ENCODE peak calls at places on chromosomes 16 and 17, in five cellular contexts. I is heart right ventricle; U is effector memory CD4-positive, alpha-beta T cell; D is cardiac muscle cell; C is mesendoderm. Q is an unnamed sample. For H3K36me3 and H3K4me1, the result is how much of the 10 kb centered on the place peaks cover.

GRCh38 chr17:37744961-37745800 is at the start of gene HNF1B:
- DNase-seq in U (no peak), I (no peak), D (no peak), C (peak), Q (no peak)

GRCh38 chr17:22703204-22703603 is 1010.9 kb downstream of the KCNJ18 start:
- DNase-seq in D (no peak), C (no peak), I (no peak), U (no peak), Q (no peak)

GRCh38 chr16:16782153-16782552 is 403.2 kb downstream of the NPIPA7 start:
- DNase-seq in D (no peak), U (no peak), I (no peak), C (peak), Q (no peak)

GRCh38 chr17:76709077-76709950 is 1.5 kb downstream of the MXRA7 start:
- DNase-seq in D (peak), I (peak), U (no peak), C (peak), Q (no peak)

GRCh38 chr17:4566785-4567184 is 6.4 kb upstream of the GGT6 start:
- DNase-seq in U (peak), C (peak), I (peak), D (peak), Q (no peak)

GRCh38 chr16:46748775-46749705 is 896 bp upstream of the MYLK3 start:
- DNase-seq in D (no peak), U (no peak), I (peak), C (no peak), Q (no peak)

GRCh38 chr16:2429771-2430663 is 770 bp downstream of the CCNF start:
- DNase-seq in D (peak), U (no peak), I (no peak), C (peak), Q (no peak)

GRCh38 chr17:49986396-49987289 is 8.4 kb downstream of the DLX3 start:
- DNase-seq in I (no peak), D (no peak), C (no peak), U (no peak), Q (no peak)

GRCh38 chr16:30430428-30430970 is 669 bp upstream of the DCTPP1 start:
- DNase-seq in C (no peak), U (no peak), D (no peak), I (no peak), Q (no peak)

GRCh38 chr17:12296120-12296727 is 275.5 kb downstream of the MAP2K4 start:
- DNase-seq in C (peak), I (peak), U (no peak), D (no peak), Q (no peak)

GRCh38 chr16:66515543-66516171 is 34.3 kb downstream of the TK2 start:
- DNase-seq in D (peak), I (no peak), C (peak), U (no peak), Q (no peak)

GRCh38 chr17:80492343-80493136 is 16.1 kb upstream of the NPTX1 start:
- DNase-seq in U (no peak), I (no peak), D (no peak), C (no peak), Q (no peak)

GRCh38 chr16:16162591-16162990 is 60.7 kb downstream of the ABCC6 start:
- DNase-seq in C (no peak), U (no peak), I (no peak), D (no peak), Q (no peak)

GRCh38 chr16:23595246-23595950 is 718 bp downstream of the NDUFAB1 start:
- DNase-seq in C (peak), D (peak), U (no peak), I (no peak), Q (no peak)

GRCh38 chr17:14289162-14289561 is 11.7 kb upstream of the HS3ST3B1 start:
- DNase-seq in D (no peak), C (no peak), U (no peak), I (no peak), Q (no peak)

GRCh38 chr17:58632324-58633314 is 59.2 kb downstream of the TEX14 start:
- DNase-seq in U (no peak), I (no peak), D (no peak), C (no peak), Q (no peak)

GRCh38 chr17:54891176-54891821 is 9.4 kb upstream of the TOM1L1 start:
- DNase-seq in I (peak), C (peak), U (no peak), D (peak), Q (no peak)

GRCh38 chr16:56576585-56577299 is 11.9 kb downstream of the MT4 start:
- DNase-seq in U (peak), D (peak), C (peak), I (peak), Q (peak)

GRCh38 chr16:60763869-60764268 is 1272.4 kb downstream of the CDH8 start:
- DNase-seq in U (no peak), I (no peak), C (no peak), D (no peak), Q (no peak)

GRCh38 chr17:28216528-28216927 is 102.5 kb upstream of the TMEM97 start:
- DNase-seq in U (no peak), I (no peak), D (peak), C (no peak), Q (no peak)

GRCh38 chr16:66728804-66729203 is 22.6 kb downstream of the DYNC1LI2 start:
- DNase-seq in C (no peak), I (no peak), D (no peak), U (no peak), Q (no peak)

GRCh38 chr17:77535892-77536291 is 395.1 kb downstream of the SEC14L1 start:
- DNase-seq in D (no peak), I (no peak), U (no peak), C (no peak), Q (no peak)

GRCh38 chr17:17938388-17939107 is 33.7 kb downstream of the TOM1L2 start:
- DNase-seq in I (no peak), C (no peak), U (no peak), D (no peak), Q (no peak)

GRCh38 chr16:24117680-24118079 is 138.5 kb upstream of the CACNG3 start:
- DNase-seq in C (peak), U (no peak), D (no peak), I (no peak), Q (no peak)

GRCh38 chr16:72905581-72905980 is 142.3 kb downstream of the ZFHX3 start:
- DNase-seq in C (no peak), I (no peak), U (no peak), D (no peak), Q (no peak)

GRCh38 chr17:77329741-77330531 is 189.2 kb downstream of the SEC14L1 start:
- DNase-seq in U (no peak), D (no peak), I (peak), C (no peak), Q (no peak)

GRCh38 chr16:19542138-19542821 is 13.2 kb upstream of the VPS35L start:
- DNase-seq in C (no peak), I (no peak), U (no peak), D (no peak), Q (no peak)

GRCh38 chr17:9056566-9056965 is 35.3 kb downstream of the NTN1 start:
- DNase-seq in C (no peak), I (no peak), U (no peak), D (no peak), Q (no peak)

GRCh38 chr16:83954577-83955016 is 1.6 kb downstream of the OSGIN1 start:
- DNase-seq in C (peak), D (peak), I (peak), U (no peak), Q (no peak)

GRCh38 chr17:49603720-49604119 is 28.0 kb downstream of the NXPH3 start:
- DNase-seq in C (no peak), I (no peak), D (peak), U (no peak), Q (no peak)

GRCh38 chr17:57946798-57947358 is 8.3 kb downstream of the CUEDC1 start:
- DNase-seq in U (no peak), I (peak), C (no peak), D (peak), Q (no peak)

GRCh38 chr17:77693301-77693700 is 265.2 kb upstream of the TNRC6C start:
- DNase-seq in D (no peak), U (no peak), I (no peak), C (no peak), Q (no peak)

GRCh38 chr16:77191259-77191969 is 424 bp downstream of the MON1B start:
- DNase-seq in U (no peak), C (no peak), I (peak), D (peak), Q (peak)

GRCh38 chr17:385195-385835 is 32.7 kb upstream of the RPH3AL start:
- DNase-seq in U (no peak), D (peak), I (peak), C (peak), Q (no peak)

GRCh38 chr17:50608700-50609375 is 25.8 kb upstream of the ABCC3 start:
- DNase-seq in D (no peak), C (no peak), I (no peak), U (no peak), Q (no peak)

GRCh38 chr16:85413713-85414663 is 199.1 kb upstream of the GSE1 start:
- DNase-seq in C (no peak), D (no peak), I (no peak), U (no peak), Q (no peak)

GRCh38 chr17:55717898-55718735 is 4.5 kb downstream of the TMEM100 start:
- DNase-seq in I (peak), C (peak), U (peak), D (peak), Q (peak)

GRCh38 chr17:56640116-56640515 is 46.6 kb downstream of the NOG start:
- DNase-seq in D (no peak), U (no peak), I (no peak), C (peak), Q (no peak)

GRCh38 chr17:61848247-61848646 is 15.1 kb downstream of the BRIP1 start:
- DNase-seq in U (no peak), C (no peak), D (no peak), I (no peak), Q (no peak)

GRCh38 chr17:61846088-61846487 is 17.2 kb downstream of the BRIP1 start:
- DNase-seq in U (no peak), C (no peak), I (no peak), D (no peak), Q (no peak)

GRCh38 chr17:61848896-61849295 is 14.4 kb downstream of the BRIP1 start:
- DNase-seq in U (no peak), C (no peak), I (no peak), D (no peak), Q (no peak)

GRCh38 chr17:61847659-61848058 is 15.7 kb downstream of the BRIP1 start:
- DNase-seq in I (no peak), D (no peak), U (no peak), C (no peak), Q (no peak)

GRCh38 chr17:61846976-61847375 is 16.4 kb downstream of the BRIP1 start:
- DNase-seq in C (no peak), D (no peak), I (no peak), U (no peak), Q (no peak)
- H3K36me3 ChIP-seq in C (under half), D (under half), I (under half), U (under half), Q (under half)

GRCh38 chr17:31573047-31573446 is 181.6 kb downstream of the RAB11FIP4 start:
- DNase-seq in U (no peak), I (no peak), C (no peak), D (no peak), Q (no peak)
- H3K4me1 ChIP-seq in U (under half), I (half or more), C (under half), D (under half), Q (under half)

GRCh38 chr17:82596316-82596715 is 51.9 kb downstream of the WDR45B start:
- DNase-seq in U (no peak), I (no peak), C (no peak), D (no peak), Q (no peak)
- H3K36me3 ChIP-seq in U (under half), I (under half), C (under half), D (under half), Q (under half)

GRCh38 chr16:14500791-14501190 is 129.3 kb downstream of the PARN start:
- DNase-seq in I (no peak), C (no peak), U (no peak), D (no peak), Q (no peak)

GRCh38 chr16:14505846-14506245 is 124.2 kb downstream of the PARN start:
- DNase-seq in C (no peak), I (no peak), D (peak), U (no peak), Q (no peak)

GRCh38 chr16:14502256-14502875 is 127.7 kb downstream of the PARN start:
- DNase-seq in U (no peak), I (no peak), C (no peak), D (no peak), Q (no peak)

GRCh38 chr16:14501331-14502255 is 128.5 kb downstream of the PARN start:
- DNase-seq in I (peak), U (no peak), C (peak), D (peak), Q (no peak)

DNA sequence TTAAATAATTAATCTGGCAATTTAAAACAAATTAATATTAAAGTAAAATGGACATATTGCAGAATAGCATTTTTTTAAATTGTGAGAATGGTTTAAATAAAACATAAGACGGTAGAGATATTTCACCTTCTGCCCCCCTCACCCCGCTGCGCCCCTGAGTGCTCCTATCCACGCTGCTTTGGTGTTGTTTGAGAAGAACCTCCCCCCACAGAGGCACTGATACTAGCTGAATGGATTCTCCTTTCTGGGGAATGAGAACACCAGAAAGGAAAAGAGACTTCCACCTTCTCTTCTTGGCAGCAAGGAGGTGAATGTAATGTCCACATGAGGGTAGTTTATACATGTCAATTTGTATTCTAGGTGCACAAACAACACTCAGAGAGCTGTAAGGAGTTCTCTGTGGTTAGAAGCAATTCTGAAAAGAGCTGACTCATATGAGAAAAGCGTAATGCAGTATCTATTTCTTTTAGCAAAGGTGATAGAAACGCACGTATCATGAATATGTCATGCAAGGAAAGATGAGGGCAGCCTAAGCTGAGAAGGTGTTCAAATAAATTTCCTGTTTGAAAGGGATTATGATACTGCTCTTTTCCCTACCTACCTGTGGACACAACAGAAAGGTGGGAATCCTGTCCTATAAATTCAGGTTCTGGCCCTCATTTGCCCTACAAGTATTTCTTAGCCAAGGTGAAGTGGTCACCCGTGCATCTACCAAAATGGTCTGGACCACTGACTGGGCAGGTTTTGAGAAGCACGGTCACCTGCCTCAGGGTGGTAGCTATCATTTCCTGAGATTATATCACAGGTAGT is 126.9 kb downstream of the PARN start:
- DNase-seq in C (no peak), D (peak), U (no peak), I (no peak), Q (no peak)
- H3K4me1 ChIP-seq in C (under half), D (under half), U (under half), I (under half), Q (under half)

GRCh38 chr16:68251812-68252211 is 6.6 kb downstream of the PLA2G15 start:
- DNase-seq in I (peak), C (no peak), U (no peak), D (no peak), Q (no peak)

GRCh38 chr16:68250951-68251350 is 5.8 kb downstream of the PLA2G15 start:
- DNase-seq in C (no peak), U (no peak), I (no peak), D (no peak), Q (no peak)

GRCh38 chr16:68252383-68252782 is 7.2 kb downstream of the PLA2G15 start:
- DNase-seq in C (no peak), I (no peak), D (no peak), U (no peak), Q (no peak)

GRCh38 chr16:68255712-68256111 is 8.6 kb upstream of the SLC7A6 start:
- DNase-seq in U (no peak), D (no peak), C (no peak), I (no peak), Q (no peak)

GRCh38 chr16:68253721-68254120 is 8.5 kb downstream of the PLA2G15 start:
- DNase-seq in C (no peak), U (no peak), D (no peak), I (no peak), Q (no peak)
- H3K36me3 ChIP-seq in C (under half), U (under half), D (under half), I (under half), Q (under half)

DNA sequence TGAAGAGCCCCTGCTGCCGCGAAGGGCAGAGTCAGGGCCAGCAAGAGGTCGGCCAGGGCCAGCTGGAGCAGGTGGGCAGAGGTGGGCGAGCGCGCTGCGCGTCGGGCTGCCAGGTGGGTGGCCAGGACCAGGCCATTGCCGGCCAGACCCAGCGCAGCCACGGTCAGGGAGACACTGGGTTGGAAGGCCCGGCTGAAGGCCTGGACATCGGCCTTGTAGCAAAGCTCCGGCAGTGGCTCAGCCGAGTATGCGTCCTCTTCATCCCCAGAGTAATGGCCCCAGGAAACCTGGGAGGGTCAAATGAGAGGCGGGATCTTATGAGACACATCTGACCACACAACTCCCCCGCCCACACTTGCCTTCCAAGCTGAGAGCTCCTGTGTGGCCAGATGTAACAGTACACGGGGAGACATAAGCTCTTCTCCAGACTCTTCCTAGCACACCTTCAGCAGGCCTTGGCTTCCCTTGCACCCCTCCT is 1.3 kb downstream of the CCR10 start:
- DNase-seq in D (no peak), I (peak), C (peak), U (no peak), Q (no peak)
- H3K4me1 ChIP-seq in D (under half), I (half or more), C (under half), U (half or more), Q (half or more)

DNA sequence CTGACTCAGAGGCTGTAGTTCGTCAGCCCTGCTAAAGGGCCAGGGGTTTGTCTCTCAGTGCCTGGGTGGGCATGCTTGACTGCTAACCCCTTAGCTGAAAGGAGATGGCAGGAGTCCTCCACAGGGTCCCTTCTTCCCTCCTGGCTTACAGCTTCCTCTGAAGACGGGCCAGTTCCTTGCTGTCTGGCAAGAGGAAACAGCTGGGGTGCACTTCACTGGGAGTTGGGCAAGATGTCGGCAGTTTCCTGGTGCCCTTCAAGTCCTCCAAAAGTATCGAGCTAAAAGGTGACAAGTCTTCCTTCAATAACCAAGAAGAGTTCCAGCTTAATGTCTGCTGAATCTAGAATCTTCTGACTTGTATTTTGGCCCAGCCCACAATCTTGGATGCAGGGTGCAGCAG is 23.4 kb downstream of the NUP85 start:
- DNase-seq in C (no peak), D (no peak), U (no peak), I (no peak), Q (no peak)
- H3K36me3 ChIP-seq in C (under half), D (under half), U (half or more), I (under half), Q (half or more)

Q was measured in CD8-positive, alpha-beta memory T cell.